ENCODE peak calls at places on chromosome 1, in four cellular contexts. W is GM12878, X is HepG2, V is K562. D is an unnamed sample.

GRCh38 chr1:41028034-41028642 is 6.6 kb upstream of the SLFNL1 start:
- DNase-seq in W (no peak), X (no peak), V (no peak), D (no peak)

GRCh38 chr1:213987422-213987875 is 324 bp upstream of the PROX1 start:
- DNase-seq in W (no peak), X (no peak), V (no peak), D (no peak)

GRCh38 chr1:232984577-232985425 is 34.4 kb downstream of the NTPCR start:
- DNase-seq in W (no peak), X (no peak), V (no peak), D (no peak)

GRCh38 chr1:192104135-192104534 is 54.1 kb upstream of the RGS18 start:
- DNase-seq in W (no peak), X (no peak), V (no peak), D (no peak)

GRCh38 chr1:153586347-153586746 is 20.7 kb upstream of the S100A2 start:
- DNase-seq in W (no peak), X (no peak), V (no peak), D (no peak)

GRCh38 chr1:18890704-18891103 is 11.7 kb downstream of the ALDH4A1 start:
- DNase-seq in W (no peak), X (no peak), V (no peak), D (no peak)

GRCh38 chr1:117567435-117567834 is 38.4 kb upstream of the TENT5C start:
- DNase-seq in W (no peak), X (no peak), V (no peak), D (no peak)

GRCh38 chr1:40421694-40422384 is 28.4 kb upstream of the ZFP69B start:
- DNase-seq in W (no peak), X (peak), V (no peak), D (no peak)

GRCh38 chr1:231727171-231727570 is 100.6 kb downstream of the DISC1 start:
- DNase-seq in W (no peak), X (no peak), V (no peak), D (no peak)

GRCh38 chr1:201269900-201270410 is 13.4 kb upstream of the PKP1 start:
- DNase-seq in W (no peak), X (no peak), V (no peak), D (no peak)

GRCh38 chr1:114009042-114009392 is 29.7 kb downstream of the OLFML3 start:
- DNase-seq in W (no peak), X (no peak), V (no peak), D (no peak)

GRCh38 chr1:244060691-244061090 is 9.6 kb downstream of the ZBTB18 start:
- DNase-seq in W (no peak), X (no peak), V (no peak), D (no peak)

GRCh38 chr1:21863981-21864380 is 51.9 kb downstream of the LDLRAD2 start:
- DNase-seq in W (no peak), X (no peak), V (no peak), D (no peak)
- TF ChIP-seq JUNB in W (no peak), X (no peak), V (no peak), D (no peak)

DNA sequence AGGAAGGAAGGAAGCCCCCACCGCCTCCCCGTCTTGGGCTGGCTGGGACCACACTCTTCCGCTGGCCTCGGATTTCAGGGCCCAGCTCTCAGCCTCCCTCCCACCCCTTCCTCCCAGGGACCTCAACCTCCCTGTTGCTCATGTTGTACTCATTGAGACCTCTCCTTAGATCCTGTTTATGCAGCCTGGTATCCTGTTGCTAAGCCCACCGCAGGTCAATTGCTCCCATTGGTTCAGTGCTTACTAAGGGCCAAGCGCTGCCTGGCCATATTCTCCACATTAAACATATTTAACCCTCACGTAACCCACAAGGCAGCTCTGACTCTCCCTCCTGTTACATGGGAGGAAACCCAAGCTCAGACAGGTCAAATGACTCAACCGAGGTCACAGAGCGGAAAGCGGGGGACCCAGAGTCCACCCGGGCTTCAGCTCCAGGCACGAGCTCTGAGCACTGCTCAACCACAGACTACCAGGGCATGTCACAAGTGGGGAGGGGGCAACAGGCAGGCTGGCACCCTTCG is 23.2 kb upstream of the H6PD start:
- DNase-seq in W (no peak), X (peak), V (peak), D (no peak)
- TF ChIP-seq SMC3 in W (no peak), X (no peak), V (no peak), D (no peak)

DNA sequence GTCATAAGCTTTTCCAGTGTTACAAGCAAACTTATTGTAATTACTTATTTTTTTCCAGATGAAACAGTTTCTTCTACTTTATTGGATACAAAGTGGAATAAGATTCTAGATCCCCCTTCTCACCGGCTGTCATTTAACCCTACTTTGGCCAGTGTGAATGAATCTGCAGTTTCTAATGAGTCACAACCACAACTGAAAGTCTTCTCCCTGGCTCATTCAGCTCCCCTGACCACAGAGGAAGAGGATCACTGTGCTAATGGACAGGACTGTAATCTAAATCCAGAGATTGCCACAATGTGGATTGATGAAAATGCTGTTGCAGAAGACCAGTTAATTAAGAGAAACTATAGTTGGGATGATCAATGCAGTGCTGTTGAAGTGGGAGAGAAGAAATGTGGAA is 95.5 kb downstream of the ZFYVE9 start:
- DNase-seq in W (no peak), X (no peak), V (peak), D (no peak)
- H3K4me2 ChIP-seq in W (no peak), X (no peak), V (no peak), D (no peak)

GRCh38 chr1:29993950-29994349 is 729.4 kb downstream of the MATN1 start:
- DNase-seq in W (no peak), X (no peak), V (no peak), D (no peak)

GRCh38 chr1:29991025-29991424 is 732.4 kb downstream of the MATN1 start:
- DNase-seq in W (no peak), X (no peak), V (peak), D (no peak)

GRCh38 chr1:29990304-29990703 is 733.1 kb downstream of the MATN1 start:
- DNase-seq in W (no peak), X (no peak), V (no peak), D (no peak)

GRCh38 chr1:29986986-29987385 is 736.4 kb downstream of the MATN1 start:
- DNase-seq in W (no peak), X (no peak), V (no peak), D (no peak)

DNA sequence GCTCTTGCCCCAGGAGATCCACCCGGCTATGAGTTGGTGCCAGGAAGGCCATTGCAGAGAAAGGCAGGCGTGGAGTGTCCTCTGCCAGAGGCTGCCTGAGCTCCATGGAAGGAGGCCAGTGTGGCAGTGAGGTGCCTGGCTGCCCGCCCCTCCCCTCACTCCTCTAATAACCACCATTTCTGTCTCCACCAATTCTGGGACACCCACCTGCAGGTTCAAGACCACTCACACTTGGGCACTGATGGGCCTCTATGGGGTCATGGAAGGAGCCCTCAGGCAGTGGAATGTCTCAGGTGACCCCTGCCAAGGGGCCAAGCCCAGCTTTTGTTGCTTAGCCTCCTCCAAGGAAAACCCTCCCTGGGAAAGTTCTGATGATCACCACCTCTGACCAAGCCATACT is 731.6 kb downstream of the MATN1 start:
- DNase-seq in W (no peak), X (no peak), V (no peak), D (no peak)
- TF ChIP-seq JUNB in W (no peak), X (no peak), V (no peak), D (no peak)

GRCh38 chr1:237763137-237763536 is 127.6 kb downstream of the ZP4 start:
- DNase-seq in W (no peak), X (no peak), V (no peak), D (no peak)

GRCh38 chr1:237756304-237756967 is 134.3 kb downstream of the ZP4 start:
- DNase-seq in W (no peak), X (no peak), V (no peak), D (no peak)

GRCh38 chr1:237759371-237759770 is 131.4 kb downstream of the ZP4 start:
- DNase-seq in W (no peak), X (no peak), V (no peak), D (no peak)

GRCh38 chr1:237760981-237761380 is 129.7 kb downstream of the ZP4 start:
- DNase-seq in W (no peak), X (no peak), V (no peak), D (no peak)
- TF ChIP-seq SMC3 in W (no peak), X (no peak), V (no peak), D (no peak)

DNA sequence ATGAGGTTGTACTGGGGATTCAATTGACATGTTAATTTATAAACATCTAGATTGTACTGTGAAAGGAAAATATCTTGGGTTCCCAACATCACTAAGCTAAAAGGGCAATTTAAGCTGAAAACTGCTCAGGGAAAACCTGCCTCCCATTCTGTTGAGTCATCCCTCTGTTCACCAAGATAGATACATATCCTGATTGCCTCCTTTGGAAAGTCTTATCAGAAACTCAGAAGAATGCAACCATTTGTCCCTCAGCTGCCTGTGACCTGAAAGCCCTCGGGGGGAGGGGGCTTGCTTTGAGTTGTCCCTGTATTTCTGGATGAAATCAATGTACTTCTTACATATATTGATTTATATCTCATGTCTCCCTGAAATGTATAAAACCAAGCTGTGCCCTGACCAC is 187.0 kb upstream of the ETV3 start:
- DNase-seq in W (no peak), X (no peak), V (peak), D (no peak)
- H3K4me2 ChIP-seq in W (no peak), X (no peak), V (peak), D (no peak)

GRCh38 chr1:169484107-169484506 is 1.6 kb downstream of the SLC19A2 start:
- DNase-seq in W (no peak), X (no peak), V (peak), D (no peak)
- TF ChIP-seq JUNB in W (no peak), X (no peak), V (no peak), D (no peak)

GRCh38 chr1:47231314-47232186 is 475 bp downstream of the TAL1 start:
- DNase-seq in W (peak), X (no peak), V (peak), D (no peak)
- TF ChIP-seq SMC3 in W (no peak), X (no peak), V (no peak), D (no peak)

GRCh38 chr1:174875306-174875705 is 124.4 kb upstream of the CACYBP start:
- DNase-seq in W (no peak), X (peak), V (peak), D (no peak)

GRCh38 chr1:174870319-174870718 is 129.4 kb upstream of the CACYBP start:
- DNase-seq in W (no peak), X (no peak), V (no peak), D (no peak)

GRCh38 chr1:174874337-174875053 is 125.3 kb upstream of the CACYBP start:
- DNase-seq in W (peak), X (no peak), V (no peak), D (no peak)

GRCh38 chr1:174872615-174873058 is 127.1 kb upstream of the CACYBP start:
- DNase-seq in W (no peak), X (no peak), V (peak), D (no peak)

DNA sequence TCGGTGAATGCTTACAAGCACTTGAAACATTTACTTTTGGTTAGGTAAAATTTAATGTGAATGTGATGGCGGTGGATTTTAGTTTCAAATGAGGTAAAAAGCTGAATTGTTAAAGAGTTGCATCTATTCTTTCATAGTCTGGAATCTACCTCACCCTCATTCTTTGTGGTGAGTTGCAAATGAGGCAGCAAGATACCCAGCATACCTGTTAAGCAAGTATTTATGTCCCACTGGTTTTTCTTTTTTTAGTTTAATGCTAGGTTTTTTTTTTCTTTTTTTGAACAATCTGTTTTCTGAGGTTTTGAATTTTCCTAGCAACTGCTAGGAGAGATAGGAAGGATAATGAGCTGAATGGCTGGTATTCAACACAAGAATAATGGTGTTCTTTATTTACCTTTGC is 127.9 kb upstream of the CACYBP start:
- DNase-seq in W (no peak), X (no peak), V (no peak), D (no peak)
- H3K4me2 ChIP-seq in W (peak), X (no peak), V (no peak), D (no peak)

GRCh38 chr1:3566951-3567350 is 44.4 kb downstream of the MEGF6 start:
- DNase-seq in W (no peak), X (no peak), V (no peak), D (no peak)

GRCh38 chr1:3563125-3563524 is 48.2 kb downstream of the MEGF6 start:
- DNase-seq in W (no peak), X (no peak), V (no peak), D (no peak)

GRCh38 chr1:3566004-3566885 is 45.1 kb downstream of the MEGF6 start:
- DNase-seq in W (no peak), X (no peak), V (no peak), D (no peak)

GRCh38 chr1:3563610-3564009 is 47.7 kb downstream of the MEGF6 start:
- DNase-seq in W (no peak), X (no peak), V (no peak), D (no peak)

GRCh38 chr1:3564921-3565831 is 46.1 kb downstream of the MEGF6 start:
- DNase-seq in W (no peak), X (no peak), V (peak), D (peak)
- TF ChIP-seq JUNB in W (no peak), X (no peak), V (no peak), D (no peak)